ENCODE peak calls at places on chromosomes 16 and 17, in seven cellular contexts. One of them, this sample, is unnamed.
A peak's percentile ranks its signal among the peaks of the same experiment; 100 is the strongest.

GRCh38 chr17:47427985-47428384 is 102.9 kb upstream of the NPEPPS start:
- DNase-seq in H9: no peak
- DNase-seq in trophoblast cell: no peak
- DNase-seq in IMR-90: no peak
- DNase-seq in mesendoderm: no peak
- DNase-seq in H1: no peak
- DNase-seq in neuronal stem cell: no peak
- DNase-seq in this sample: no peak

GRCh38 chr17:52995127-52995526 is 827.6 kb upstream of the KIF2B start:
- DNase-seq in mesendoderm: peak; percentile 77
- DNase-seq in neuronal stem cell: no peak
- DNase-seq in IMR-90: no peak
- DNase-seq in H9: no peak
- DNase-seq in trophoblast cell: no peak
- DNase-seq in H1: no peak
- DNase-seq in this sample: no peak

GRCh38 chr16:22386976-22387375 is 12.6 kb upstream of the CDR2 start:
- DNase-seq in H9: no peak
- DNase-seq in IMR-90: peak; percentile 95
- DNase-seq in trophoblast cell: no peak
- DNase-seq in mesendoderm: no peak
- DNase-seq in neuronal stem cell: no peak
- DNase-seq in H1: no peak
- DNase-seq in this sample: peak; percentile 82

GRCh38 chr17:6231886-6232767 is 161.9 kb downstream of the WSCD1 start:
- DNase-seq in neuronal stem cell: no peak
- DNase-seq in H1: no peak
- DNase-seq in H9: peak; percentile 57
- DNase-seq in IMR-90: no peak
- DNase-seq in mesendoderm: peak; percentile 61
- DNase-seq in trophoblast cell: no peak
- DNase-seq in this sample: peak; percentile 17

GRCh38 chr17:54840885-54841614 is 59.6 kb upstream of the TOM1L1 start:
- DNase-seq in IMR-90: no peak
- DNase-seq in mesendoderm: no peak
- DNase-seq in H1: no peak
- DNase-seq in neuronal stem cell: no peak
- DNase-seq in H9: no peak
- DNase-seq in trophoblast cell: no peak
- DNase-seq in this sample: no peak

GRCh38 chr16:30166202-30166902 is 17.1 kb upstream of the CORO1A start:
- DNase-seq in H1: no peak
- DNase-seq in neuronal stem cell: no peak
- DNase-seq in IMR-90: no peak
- DNase-seq in H9: no peak
- DNase-seq in trophoblast cell: peak; percentile 40
- DNase-seq in mesendoderm: no peak
- DNase-seq in this sample: no peak

GRCh38 chr16:69186642-69187386 is at the start of gene SNTB2:
- DNase-seq in trophoblast cell: peak; percentile 91
- DNase-seq in neuronal stem cell: peak; percentile 90
- DNase-seq in H1: peak; percentile 70
- DNase-seq in H9: peak; percentile 93
- DNase-seq in mesendoderm: peak; percentile 96
- DNase-seq in IMR-90: peak; percentile 83
- DNase-seq in this sample: peak; percentile 91

GRCh38 chr17:21194210-21194609 is 19.8 kb downstream of the TMEM11 start:
- DNase-seq in mesendoderm: no peak
- DNase-seq in neuronal stem cell: no peak
- DNase-seq in trophoblast cell: no peak
- DNase-seq in H1: no peak
- DNase-seq in IMR-90: no peak
- DNase-seq in H9: no peak
- DNase-seq in this sample: no peak

GRCh38 chr16:55982597-55982996 is 107.4 kb upstream of the CES5A start:
- DNase-seq in mesendoderm: no peak
- DNase-seq in neuronal stem cell: no peak
- DNase-seq in IMR-90: no peak
- DNase-seq in H9: no peak
- DNase-seq in trophoblast cell: no peak
- DNase-seq in H1: no peak
- DNase-seq in this sample: no peak

GRCh38 chr16:7363397-7364053 is 30.9 kb downstream of the RBFOX1 start:
- DNase-seq in neuronal stem cell: no peak
- DNase-seq in mesendoderm: no peak
- DNase-seq in trophoblast cell: no peak
- DNase-seq in H1: no peak
- DNase-seq in H9: no peak
- DNase-seq in IMR-90: no peak
- DNase-seq in this sample: no peak

GRCh38 chr17:1779571-1780074 is 17.8 kb downstream of the SERPINF1 start:
- DNase-seq in mesendoderm: no peak
- DNase-seq in trophoblast cell: no peak
- DNase-seq in H9: no peak
- DNase-seq in IMR-90: peak; percentile 95
- DNase-seq in neuronal stem cell: no peak
- DNase-seq in H1: no peak
- DNase-seq in this sample: peak; percentile 97

GRCh38 chr17:77354721-77355455 is 214.1 kb downstream of the SEC14L1 start:
- DNase-seq in IMR-90: peak; percentile 98
- DNase-seq in H9: peak; percentile 36
- DNase-seq in trophoblast cell: peak; percentile 90
- DNase-seq in mesendoderm: no peak
- DNase-seq in H1: no peak
- DNase-seq in neuronal stem cell: no peak
- DNase-seq in this sample: peak; percentile 97

GRCh38 chr16:53949716-53950410 is 245.9 kb downstream of the FTO start:
- DNase-seq in neuronal stem cell: no peak
- DNase-seq in mesendoderm: no peak
- DNase-seq in IMR-90: no peak
- DNase-seq in H9: no peak
- DNase-seq in trophoblast cell: no peak
- DNase-seq in H1: no peak
- DNase-seq in this sample: peak; percentile 41

GRCh38 chr16:53946745-53947386 is 242.9 kb downstream of the FTO start:
- DNase-seq in mesendoderm: no peak
- DNase-seq in neuronal stem cell: no peak
- DNase-seq in H9: no peak
- DNase-seq in H1: no peak
- DNase-seq in IMR-90: no peak
- DNase-seq in trophoblast cell: no peak
- DNase-seq in this sample: no peak

GRCh38 chr16:53945996-53946395 is 242.0 kb downstream of the FTO start:
- DNase-seq in trophoblast cell: no peak
- DNase-seq in mesendoderm: peak; percentile 63
- DNase-seq in neuronal stem cell: peak; percentile 50
- DNase-seq in H1: no peak
- DNase-seq in H9: no peak
- DNase-seq in IMR-90: peak; percentile 64
- DNase-seq in this sample: peak; percentile 68

GRCh38 chr16:53948734-53949430 is 244.9 kb downstream of the FTO start:
- DNase-seq in trophoblast cell: no peak
- DNase-seq in H9: no peak
- DNase-seq in H1: no peak
- DNase-seq in IMR-90: no peak
- DNase-seq in mesendoderm: no peak
- DNase-seq in neuronal stem cell: no peak
- DNase-seq in this sample: no peak

GRCh38 chr16:53948326-53948725 is 244.4 kb downstream of the FTO start:
- DNase-seq in IMR-90: no peak
- DNase-seq in neuronal stem cell: no peak
- DNase-seq in H9: no peak
- DNase-seq in mesendoderm: no peak
- DNase-seq in trophoblast cell: no peak
- DNase-seq in H1: no peak
- DNase-seq in this sample: no peak
- H3K79me1 ChIP-seq in IMR-90: no peaks in the 10 kb centered on the region
- H3K79me1 ChIP-seq in neuronal stem cell: no peaks in the 10 kb centered on the region
- H3K79me1 ChIP-seq in H9: no peaks in the 10 kb centered on the region
- H3K79me1 ChIP-seq in mesendoderm: no peaks in the 10 kb centered on the region
- H3K79me1 ChIP-seq in trophoblast cell: no peaks in the 10 kb centered on the region
- H3K79me1 ChIP-seq in H1: no peaks in the 10 kb centered on the region
- H3K79me1 ChIP-seq in this sample: peaks cover 8% of the 10 kb centered on the region

DNA sequence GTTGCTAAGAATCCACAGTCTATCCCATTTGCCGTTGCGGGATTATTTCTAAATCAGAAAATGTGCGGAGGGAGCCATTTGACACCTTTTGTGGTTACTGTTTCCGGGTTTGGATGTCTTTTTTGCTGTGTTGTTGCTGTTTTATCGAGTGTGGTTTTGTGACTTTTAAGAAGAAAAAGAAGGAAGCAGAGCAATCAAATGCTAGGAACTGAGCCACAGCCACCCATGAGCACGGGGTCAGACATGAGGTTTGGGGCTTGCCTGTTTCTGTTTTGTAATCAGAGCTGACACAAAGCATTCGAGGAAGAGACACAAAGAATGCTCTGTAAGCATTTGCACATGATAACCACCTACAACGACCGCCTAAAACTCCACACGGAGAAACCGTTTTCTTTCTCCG is 53.1 kb upstream of the CHMP6 start:
- DNase-seq in H9: no peak
- DNase-seq in IMR-90: no peak
- DNase-seq in H1: no peak
- DNase-seq in neuronal stem cell: no peak
- DNase-seq in mesendoderm: no peak
- DNase-seq in trophoblast cell: no peak
- DNase-seq in this sample: no peak
- H3K4me1 ChIP-seq in H9: no peaks in the 10 kb centered on the region
- H3K4me1 ChIP-seq in IMR-90: peaks cover 11% of the 10 kb centered on the region
- H3K4me1 ChIP-seq in H1: no peaks in the 10 kb centered on the region
- H3K4me1 ChIP-seq in neuronal stem cell: peaks cover 27% of the 10 kb centered on the region
- H3K4me1 ChIP-seq in mesendoderm: no peaks in the 10 kb centered on the region
- H3K4me1 ChIP-seq in trophoblast cell: no peaks in the 10 kb centered on the region
- H3K4me1 ChIP-seq in this sample: peaks cover 2% of the 10 kb centered on the region

DNA sequence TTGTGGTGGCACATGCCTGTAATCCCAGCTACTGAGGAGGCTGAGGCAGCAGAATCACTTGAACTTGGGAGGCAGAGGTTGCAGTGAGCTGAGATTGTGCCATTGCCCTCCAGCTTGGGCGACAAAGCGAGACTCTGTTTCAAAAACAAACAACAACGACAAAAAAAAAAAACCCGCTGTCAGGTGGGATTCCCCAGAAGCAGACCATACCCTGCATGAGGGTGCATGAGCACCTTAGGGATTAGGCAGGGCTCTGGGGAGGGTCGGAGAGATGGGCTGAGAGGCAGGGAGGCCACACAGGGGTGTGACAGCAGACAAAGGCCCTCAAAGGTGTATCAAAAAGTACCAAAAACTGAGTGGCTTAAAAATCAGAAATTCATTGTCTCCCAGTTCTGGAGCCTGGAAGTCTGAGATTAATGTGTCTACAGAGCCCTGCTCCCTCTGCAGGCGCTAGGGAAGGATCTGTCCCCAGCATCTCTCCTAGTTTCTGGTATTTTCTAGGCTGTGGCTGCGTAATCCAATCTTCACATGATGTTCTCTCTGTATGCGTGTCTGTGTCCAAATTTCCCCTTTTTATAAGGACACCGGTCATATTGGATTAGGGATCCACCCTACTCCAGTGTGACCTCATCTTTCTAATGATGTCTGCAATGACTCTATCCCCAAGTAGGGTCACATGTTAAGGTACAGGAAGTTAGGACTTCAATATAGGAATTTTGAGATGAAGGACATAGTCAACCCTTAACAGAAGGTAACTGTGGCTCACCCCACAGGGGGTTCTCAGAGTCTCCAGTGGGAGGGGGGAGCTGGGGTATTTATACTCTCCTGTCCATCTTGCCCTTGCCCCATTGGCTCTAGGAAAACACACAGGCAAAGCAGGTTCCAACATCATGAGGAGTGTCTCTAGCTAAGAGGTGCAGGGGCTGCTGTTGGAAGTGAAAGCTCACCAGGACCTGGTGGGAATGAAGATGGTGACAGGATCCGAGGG is 13.6 kb upstream of the TVP23A start:
- DNase-seq in H1: no peak
- DNase-seq in trophoblast cell: no peak
- DNase-seq in H9: no peak
- DNase-seq in IMR-90: no peak
- DNase-seq in mesendoderm: no peak
- DNase-seq in neuronal stem cell: no peak
- DNase-seq in this sample: no peak
- H3K79me1 ChIP-seq in H1: no peaks in the 10 kb centered on the region
- H3K79me1 ChIP-seq in trophoblast cell: no peaks in the 10 kb centered on the region
- H3K79me1 ChIP-seq in H9: no peaks in the 10 kb centered on the region
- H3K79me1 ChIP-seq in IMR-90: no peaks in the 10 kb centered on the region
- H3K79me1 ChIP-seq in mesendoderm: no peaks in the 10 kb centered on the region
- H3K79me1 ChIP-seq in neuronal stem cell: no peaks in the 10 kb centered on the region
- H3K79me1 ChIP-seq in this sample: no peaks in the 10 kb centered on the region

GRCh38 chr17:76197911-76198310 is 42.4 kb downstream of the RNF157 start:
- DNase-seq in H1: no peak
- DNase-seq in H9: no peak
- DNase-seq in trophoblast cell: no peak
- DNase-seq in neuronal stem cell: no peak
- DNase-seq in IMR-90: no peak
- DNase-seq in mesendoderm: no peak
- DNase-seq in this sample: no peak

GRCh38 chr17:76193616-76194015 is 46.7 kb downstream of the RNF157 start:
- DNase-seq in trophoblast cell: no peak
- DNase-seq in mesendoderm: no peak
- DNase-seq in IMR-90: no peak
- DNase-seq in H1: no peak
- DNase-seq in neuronal stem cell: peak; percentile 8
- DNase-seq in H9: no peak
- DNase-seq in this sample: no peak

GRCh38 chr17:76198702-76199101 is 41.6 kb downstream of the RNF157 start:
- DNase-seq in H9: no peak
- DNase-seq in mesendoderm: no peak
- DNase-seq in neuronal stem cell: no peak
- DNase-seq in IMR-90: no peak
- DNase-seq in trophoblast cell: no peak
- DNase-seq in H1: no peak
- DNase-seq in this sample: no peak

GRCh38 chr17:76196675-76197074 is 43.6 kb downstream of the RNF157 start:
- DNase-seq in neuronal stem cell: no peak
- DNase-seq in IMR-90: no peak
- DNase-seq in H9: no peak
- DNase-seq in H1: no peak
- DNase-seq in trophoblast cell: no peak
- DNase-seq in mesendoderm: no peak
- DNase-seq in this sample: no peak

DNA sequence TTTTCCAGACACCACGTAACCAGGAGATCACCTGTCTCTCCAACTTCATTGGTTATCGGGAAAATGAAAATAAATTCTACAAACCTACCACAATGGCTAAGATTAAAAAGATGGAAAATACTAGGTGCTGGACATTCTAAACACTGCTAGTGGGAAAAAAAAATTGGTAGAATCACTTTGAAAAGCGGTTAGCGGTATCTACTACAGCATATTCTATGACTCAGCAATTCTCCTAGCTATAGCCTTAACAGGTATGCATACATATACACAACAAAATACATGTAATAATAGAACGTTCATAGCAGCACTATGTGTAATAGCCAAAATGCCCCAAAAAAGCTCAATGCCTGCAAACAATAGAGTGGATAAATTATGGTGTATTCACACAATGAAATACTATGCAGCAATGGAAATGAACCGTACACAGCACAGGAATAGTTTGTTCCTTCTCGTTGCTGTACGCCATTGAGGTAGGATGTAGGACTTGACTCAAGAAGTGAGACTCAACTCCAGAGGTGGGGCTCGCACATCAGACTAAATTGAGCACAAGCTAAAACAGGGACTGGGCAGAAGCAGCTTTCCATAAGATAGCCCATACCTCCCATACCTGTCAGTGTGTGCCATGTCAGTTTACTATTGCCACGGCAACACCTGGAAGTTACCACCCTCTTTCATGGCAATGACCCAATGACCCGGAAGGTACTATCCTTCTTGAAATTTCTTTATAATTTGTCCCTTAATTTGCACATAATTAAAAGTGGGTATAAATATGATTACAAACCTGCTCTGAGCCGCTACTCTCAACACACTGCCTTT is 44.8 kb downstream of the RNF157 start:
- DNase-seq in H9: no peak
- DNase-seq in mesendoderm: no peak
- DNase-seq in trophoblast cell: no peak
- DNase-seq in H1: no peak
- DNase-seq in neuronal stem cell: no peak
- DNase-seq in IMR-90: no peak
- DNase-seq in this sample: no peak
- H3K4me1 ChIP-seq in H9: no peaks in the 10 kb centered on the region
- H3K4me1 ChIP-seq in mesendoderm: no peaks in the 10 kb centered on the region
- H3K4me1 ChIP-seq in trophoblast cell: no peaks in the 10 kb centered on the region
- H3K4me1 ChIP-seq in H1: peaks cover 4% of the 10 kb centered on the region
- H3K4me1 ChIP-seq in neuronal stem cell: peaks cover 4% of the 10 kb centered on the region
- H3K4me1 ChIP-seq in IMR-90: no peaks in the 10 kb centered on the region
- H3K4me1 ChIP-seq in this sample: peaks cover 2% of the 10 kb centered on the region